ENCODE peak calls at places on chromosomes 11 and 22, in five cellular contexts. H, U, B, K and E are unnamed samples.

GRCh38 chr11:134571301-134571700 is 159.3 kb upstream of the B3GAT1 start:
- DNase-seq in H (no peak), U (no peak), B (no peak), K (no peak), E (no peak)

GRCh38 chr11:36774603-36775002 is 176.6 kb upstream of the RAG2 start:
- DNase-seq in H (no peak), U (no peak), B (no peak), K (no peak), E (no peak)

GRCh38 chr11:61541568-61541967 is 33.0 kb downstream of the LRRC10B start:
- DNase-seq in H (peak; percentile 9), U (peak; percentile 63), B (peak; percentile 26), K (peak; percentile 34), E (no peak)

GRCh38 chr11:132464939-132465338 is 1067.4 kb downstream of the OPCML start:
- DNase-seq in H (no peak), U (no peak), B (no peak), K (no peak), E (no peak)

GRCh38 chr11:126406368-126406767 is 50.9 kb downstream of the ST3GAL4 start:
- DNase-seq in H (no peak), U (no peak), B (no peak), K (no peak), E (no peak)

GRCh38 chr11:122754553-122755322 is 83.6 kb upstream of the CRTAM start:
- DNase-seq in H (peak; percentile 82), U (no peak), B (no peak), K (no peak), E (no peak)

GRCh38 chr11:112316971-112317370 is 56.3 kb upstream of the PLET1 start:
- DNase-seq in H (no peak), U (no peak), B (no peak), K (no peak), E (no peak)

GRCh38 chr11:87215236-87215635 is 177.5 kb downstream of the TMEM135 start:
- DNase-seq in H (no peak), U (no peak), B (no peak), K (no peak), E (no peak)

GRCh38 chr11:134252539-134253188 is 488 bp downstream of the THYN1 start:
- DNase-seq in H (peak; percentile 47), U (peak; percentile 60), B (peak; percentile 55), K (no peak), E (peak; percentile 45)

GRCh38 chr11:130625907-130626306 is 177.5 kb downstream of the ADAMTS15 start:
- DNase-seq in H (no peak), U (no peak), B (no peak), K (no peak), E (no peak)

GRCh38 chr11:131688056-131688693 is 317.8 kb downstream of the NTM start:
- DNase-seq in H (peak; percentile 46), U (peak; percentile 96), B (peak; percentile 56), K (peak; percentile 37), E (peak; percentile 83)

GRCh38 chr11:82229346-82229745 is 504.3 kb downstream of the FAM181B start:
- DNase-seq in H (peak; percentile 37), U (peak; percentile 7), B (no peak), K (no peak), E (peak; percentile 51)

GRCh38 chr11:1138053-1138452 is 19.7 kb upstream of the MUC5AC start:
- DNase-seq in H (no peak), U (no peak), B (no peak), K (no peak), E (no peak)

GRCh38 chr11:135027461-135027860 is 615.4 kb upstream of the B3GAT1 start:
- DNase-seq in H (peak; percentile 7), U (no peak), B (peak; percentile 65), K (peak; percentile 14), E (peak; percentile 85)

GRCh38 chr22:43637267-43637666 is 174.8 kb downstream of the EFCAB6 start:
- DNase-seq in H (no peak), U (no peak), B (no peak), K (no peak), E (no peak)

GRCh38 chr22:20641198-20641892 is 132.6 kb upstream of the SERPIND1 start:
- DNase-seq in H (no peak), U (no peak), B (no peak), K (no peak), E (no peak)

GRCh38 chr11:1473011-1473628 is 13.5 kb downstream of the MOB2 start:
- DNase-seq in H (no peak), U (no peak), B (no peak), K (no peak), E (no peak)

GRCh38 chr22:28773461-28773867 is 969 bp downstream of the CCDC117 start:
- DNase-seq in H (no peak), U (no peak), B (no peak), K (no peak), E (no peak)

GRCh38 chr11:3841426-3842304 is 906 bp upstream of the RHOG start:
- DNase-seq in H (peak; percentile 90), U (peak; percentile 87), B (peak; percentile 61), K (peak; percentile 76), E (peak; percentile 92)

GRCh38 chr11:94125408-94126120 is 3.1 kb upstream of the PANX1 start:
- DNase-seq in H (peak; percentile 33), U (no peak), B (no peak), K (no peak), E (no peak)

GRCh38 chr11:126607374-126607773 is 251.9 kb downstream of the ST3GAL4 start:
- DNase-seq in H (peak; percentile 5), U (peak; percentile 83), B (peak; percentile 59), K (peak; percentile 55), E (peak; percentile 80)

GRCh38 chr11:110297726-110298297 is 1.4 kb upstream of the RDX start:
- DNase-seq in H (no peak), U (no peak), B (no peak), K (peak; percentile 18), E (peak; percentile 16)

GRCh38 chr22:37609240-37610152 is 862 bp downstream of the GGA1 start:
- DNase-seq in H (peak; percentile 51), U (peak; percentile 71), B (no peak), K (no peak), E (no peak)

GRCh38 chr22:17199131-17199731 is 20.0 kb downstream of the ADA2 start:
- DNase-seq in H (no peak), U (peak; percentile 77), B (peak; percentile 64), K (no peak), E (peak; percentile 85)

GRCh38 chr22:23803001-23803819 is 16.4 kb downstream of the SMARCB1 start:
- DNase-seq in H (peak; percentile 73), U (no peak), B (no peak), K (no peak), E (no peak)

DNA sequence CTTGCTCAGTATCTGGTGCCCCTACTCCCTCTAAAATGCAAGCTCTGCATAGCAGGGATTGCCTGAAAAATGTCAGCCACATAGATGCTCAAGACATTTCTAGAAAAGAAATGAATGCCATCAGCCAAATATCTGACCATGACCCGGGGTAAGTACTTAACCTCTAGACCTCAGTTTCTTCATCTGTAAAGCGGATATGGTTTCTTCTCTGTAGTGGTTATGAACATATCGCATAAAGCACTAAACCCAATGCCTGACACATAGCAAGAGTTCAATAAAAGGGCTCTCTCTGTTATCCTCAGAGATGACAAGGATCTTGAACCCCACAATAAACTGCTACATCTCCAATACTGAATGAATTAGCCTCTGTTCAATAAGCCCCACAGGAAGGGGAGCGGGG is 122.6 kb downstream of the ABTB2 start:
- DNase-seq in H (no peak), U (no peak), B (no peak), K (no peak), E (no peak)
- H3K4me1 ChIP-seq in H (peaks cover 28% of the 10 kb centered on the region), U (peaks cover 13% of the 10 kb centered on the region), B (peaks cover 19% of the 10 kb centered on the region), K (peaks cover 35% of the 10 kb centered on the region), E (peaks cover 17% of the 10 kb centered on the region)

GRCh38 chr11:31499576-31500178 is 9.7 kb downstream of the IMMP1L start:
- DNase-seq in H (no peak), U (no peak), B (no peak), K (no peak), E (no peak)

DNA sequence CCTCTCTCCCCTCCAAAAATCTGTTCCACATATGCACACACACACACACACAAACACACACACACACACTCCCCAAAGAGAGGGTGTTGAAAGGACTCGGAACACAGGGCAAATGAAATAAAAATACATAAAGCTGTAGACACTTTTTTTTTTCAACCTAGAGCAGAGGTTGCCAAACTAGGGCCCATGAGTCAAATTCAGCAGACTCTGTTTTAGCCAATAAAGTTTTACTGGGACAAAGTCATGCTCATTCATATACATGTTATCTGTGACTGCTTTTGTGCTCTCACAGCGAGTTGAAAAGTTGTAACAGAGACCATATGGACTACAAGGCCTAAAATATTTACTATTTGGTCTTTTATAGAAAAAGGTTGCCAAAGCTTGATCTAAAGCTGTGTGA is 8.9 kb downstream of the IMMP1L start:
- DNase-seq in H (no peak), U (no peak), B (no peak), K (no peak), E (no peak)
- H2AFZ ChIP-seq in H (no peak overlapping the region), U (no peak overlapping the region), B (no peak overlapping the region), K (no peak overlapping the region), E (no peak overlapping the region)

GRCh38 chr11:128517457-128518230 is 69.7 kb downstream of the ETS1 start:
- DNase-seq in H (peak; percentile 45), U (no peak), B (no peak), K (no peak), E (no peak)

GRCh38 chr11:128515086-128515485 is 72.3 kb downstream of the ETS1 start:
- DNase-seq in H (no peak), U (no peak), B (no peak), K (no peak), E (no peak)

GRCh38 chr11:128515766-128516466 is 71.4 kb downstream of the ETS1 start:
- DNase-seq in H (no peak), U (no peak), B (no peak), K (no peak), E (no peak)

GRCh38 chr11:128516886-128517285 is 70.5 kb downstream of the ETS1 start:
- DNase-seq in H (no peak), U (no peak), B (no peak), K (no peak), E (no peak)

DNA sequence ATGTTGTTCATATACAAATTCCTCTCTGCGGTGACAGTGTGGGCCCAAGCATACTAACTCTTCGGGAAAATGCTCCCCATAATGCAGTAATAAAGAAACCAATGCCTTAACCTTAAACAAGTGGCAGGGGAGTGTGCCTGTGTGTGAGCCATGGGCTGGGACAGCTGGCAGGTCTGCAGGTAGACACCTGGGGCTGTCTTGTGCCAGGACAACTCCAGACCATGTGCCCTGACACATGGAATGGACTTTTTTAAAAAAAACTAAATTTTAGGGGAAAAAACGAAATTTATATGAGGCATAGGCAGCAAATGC is 70.9 kb downstream of the ETS1 start:
- DNase-seq in H (no peak), U (no peak), B (no peak), K (no peak), E (no peak)
- H3K4me1 ChIP-seq in H (peaks cover 63% of the 10 kb centered on the region), U (peaks cover 42% of the 10 kb centered on the region), B (no peaks in the 10 kb centered on the region), K (peaks cover 37% of the 10 kb centered on the region), E (peaks cover 44% of the 10 kb centered on the region)

GRCh38 chr22:26122920-26123468 is 46.3 kb upstream of the SEZ6L start:
- DNase-seq in H (no peak), U (no peak), B (no peak), K (no peak), E (no peak)
- H2AFZ ChIP-seq in H (no peak overlapping the region), U (peak overlapping the region; percentile 11), B (no peak overlapping the region), K (no peak overlapping the region), E (no peak overlapping the region)

GRCh38 chr11:65116370-65117205 is 913 bp downstream of the ZNHIT2 start:
- DNase-seq in H (peak; percentile 55), U (peak; percentile 58), B (no peak), K (peak; percentile 51), E (peak; percentile 58)
- H3K4me1 ChIP-seq in H (peaks cover 70% of the 10 kb centered on the region), U (peaks cover 51% of the 10 kb centered on the region), B (peaks cover 8% of the 10 kb centered on the region), K (peaks cover 38% of the 10 kb centered on the region), E (peaks cover 32% of the 10 kb centered on the region)

GRCh38 chr11:63614136-63614664 is at the start of gene PLAAT3:
- DNase-seq in H (no peak), U (peak; percentile 87), B (peak; percentile 31), K (peak; percentile 92), E (peak; percentile 81)
- H2AFZ ChIP-seq in H (no peak within 1 kb of the TSS), U (peak within 1 kb of the TSS; percentile 97), B (peak within 1 kb of the TSS; percentile 97), K (peak within 1 kb of the TSS; percentile 84), E (peak within 1 kb of the TSS; percentile 92)